ENCODE peak calls at places on chromosomes 4 and X, in five cellular contexts. One of them, this sample, is unnamed.

GRCh38 chr4:56310401-56310800 is 76.9 kb downstream of the AASDH start:
- DNase-seq in WERI-Rb-1: no peak
- DNase-seq in choroid plexus epithelial cell: no peak
- DNase-seq in thoracic aorta: no peak
- DNase-seq in astrocyte of the cerebellum: no peak
- DNase-seq in this sample: no peak

GRCh38 chrX:136584545-136584944 is 52.5 kb downstream of the VGLL1 start:
- DNase-seq in WERI-Rb-1: no peak
- DNase-seq in choroid plexus epithelial cell: no peak
- DNase-seq in thoracic aorta: no peak
- DNase-seq in astrocyte of the cerebellum: no peak
- DNase-seq in this sample: no peak

GRCh38 chr4:41281038-41281634 is 24.4 kb downstream of the UCHL1 start:
- DNase-seq in WERI-Rb-1: peak; percentile 57
- DNase-seq in choroid plexus epithelial cell: peak; percentile 90
- DNase-seq in thoracic aorta: peak; percentile 8
- DNase-seq in astrocyte of the cerebellum: peak; percentile 77
- DNase-seq in this sample: peak; percentile 80

GRCh38 chrX:46634577-46634976 is 61.0 kb downstream of the CHST7 start:
- DNase-seq in WERI-Rb-1: no peak
- DNase-seq in choroid plexus epithelial cell: no peak
- DNase-seq in thoracic aorta: no peak
- DNase-seq in astrocyte of the cerebellum: no peak
- DNase-seq in this sample: no peak

GRCh38 chrX:100928660-100929613 is at the start of gene XKRX:
- DNase-seq in WERI-Rb-1: peak; percentile 37
- DNase-seq in choroid plexus epithelial cell: no peak
- DNase-seq in thoracic aorta: no peak
- DNase-seq in astrocyte of the cerebellum: no peak
- DNase-seq in this sample: peak; percentile 28

GRCh38 chr4:10279261-10279660 is 162.7 kb upstream of the WDR1 start:
- DNase-seq in WERI-Rb-1: no peak
- DNase-seq in choroid plexus epithelial cell: no peak
- DNase-seq in thoracic aorta: no peak
- DNase-seq in astrocyte of the cerebellum: no peak
- DNase-seq in this sample: no peak

GRCh38 chr4:148445071-148445902 is 3.1 kb upstream of the NR3C2 start:
- DNase-seq in WERI-Rb-1: peak; percentile 67
- DNase-seq in choroid plexus epithelial cell: no peak
- DNase-seq in thoracic aorta: no peak
- DNase-seq in astrocyte of the cerebellum: no peak
- DNase-seq in this sample: peak; percentile 52

GRCh38 chr4:37008199-37008598 is 236.3 kb upstream of the NWD2 start:
- DNase-seq in WERI-Rb-1: no peak
- DNase-seq in choroid plexus epithelial cell: peak; percentile 17
- DNase-seq in thoracic aorta: no peak
- DNase-seq in astrocyte of the cerebellum: peak; percentile 22
- DNase-seq in this sample: no peak

GRCh38 chrX:10556405-10556804 is 64.0 kb downstream of the MID1 start:
- DNase-seq in WERI-Rb-1: no peak
- DNase-seq in choroid plexus epithelial cell: no peak
- DNase-seq in thoracic aorta: no peak
- DNase-seq in astrocyte of the cerebellum: no peak
- DNase-seq in this sample: no peak

GRCh38 chr4:92501456-92501855 is 197.7 kb downstream of the GRID2 start:
- DNase-seq in WERI-Rb-1: peak; percentile 80
- DNase-seq in choroid plexus epithelial cell: no peak
- DNase-seq in thoracic aorta: no peak
- DNase-seq in astrocyte of the cerebellum: no peak
- DNase-seq in this sample: no peak

GRCh38 chr4:189355590-189355989 is 585.1 kb upstream of the FRG1 start:
- DNase-seq in WERI-Rb-1: no peak
- DNase-seq in choroid plexus epithelial cell: no peak
- DNase-seq in thoracic aorta: no peak
- DNase-seq in astrocyte of the cerebellum: no peak
- DNase-seq in this sample: no peak

GRCh38 chr4:1730532-1731135 is 9.3 kb downstream of the TACC3 start:
- DNase-seq in WERI-Rb-1: no peak
- DNase-seq in choroid plexus epithelial cell: no peak
- DNase-seq in thoracic aorta: no peak
- DNase-seq in astrocyte of the cerebellum: no peak
- DNase-seq in this sample: no peak

GRCh38 chrX:145817666-145818521 is at the start of gene SLITRK2:
- DNase-seq in WERI-Rb-1: no peak
- DNase-seq in choroid plexus epithelial cell: no peak
- DNase-seq in thoracic aorta: no peak
- DNase-seq in astrocyte of the cerebellum: no peak
- DNase-seq in this sample: no peak

GRCh38 chr4:39103291-39103690 is 41.3 kb downstream of the KLHL5 start:
- DNase-seq in WERI-Rb-1: no peak
- DNase-seq in choroid plexus epithelial cell: peak; percentile 22
- DNase-seq in thoracic aorta: no peak
- DNase-seq in astrocyte of the cerebellum: no peak
- DNase-seq in this sample: no peak

GRCh38 chrX:119272882-119273806 is 37.1 kb downstream of the PGRMC1 start:
- DNase-seq in WERI-Rb-1: no peak
- DNase-seq in choroid plexus epithelial cell: peak; percentile 58
- DNase-seq in thoracic aorta: no peak
- DNase-seq in astrocyte of the cerebellum: peak; percentile 3
- DNase-seq in this sample: no peak

GRCh38 chrX:100447563-100448397 is 37.7 kb upstream of the PCDH19 start:
- DNase-seq in WERI-Rb-1: peak; percentile 39
- DNase-seq in choroid plexus epithelial cell: peak; percentile 33
- DNase-seq in thoracic aorta: no peak
- DNase-seq in astrocyte of the cerebellum: peak; percentile 8
- DNase-seq in this sample: peak; percentile 44

GRCh38 chr4:42954925-42955669 is 62.6 kb downstream of the GRXCR1 start:
- DNase-seq in WERI-Rb-1: no peak
- DNase-seq in choroid plexus epithelial cell: no peak
- DNase-seq in thoracic aorta: no peak
- DNase-seq in astrocyte of the cerebellum: no peak
- DNase-seq in this sample: no peak

GRCh38 chr4:176052744-176053143 is 12.9 kb upstream of the WDR17 start:
- DNase-seq in WERI-Rb-1: no peak
- DNase-seq in choroid plexus epithelial cell: no peak
- DNase-seq in thoracic aorta: no peak
- DNase-seq in astrocyte of the cerebellum: no peak
- DNase-seq in this sample: peak; percentile 56

GRCh38 chrX:115459883-115460564 is 101.0 kb upstream of the PLS3 start:
- DNase-seq in WERI-Rb-1: no peak
- DNase-seq in choroid plexus epithelial cell: peak; percentile 47
- DNase-seq in thoracic aorta: no peak
- DNase-seq in astrocyte of the cerebellum: no peak
- DNase-seq in this sample: no peak

GRCh38 chr4:147994076-147994475 is 262.2 kb downstream of the ARHGAP10 start:
- DNase-seq in WERI-Rb-1: peak; percentile 76
- DNase-seq in choroid plexus epithelial cell: peak; percentile 60
- DNase-seq in thoracic aorta: no peak
- DNase-seq in astrocyte of the cerebellum: no peak
- DNase-seq in this sample: no peak

GRCh38 chrX:149145845-149146285 is 359.2 kb downstream of the IDS start:
- DNase-seq in WERI-Rb-1: no peak
- DNase-seq in choroid plexus epithelial cell: no peak
- DNase-seq in thoracic aorta: no peak
- DNase-seq in astrocyte of the cerebellum: no peak
- DNase-seq in this sample: no peak

GRCh38 chrX:40247848-40248622 is 150.3 kb upstream of the BCOR start:
- DNase-seq in WERI-Rb-1: peak; percentile 48
- DNase-seq in choroid plexus epithelial cell: no peak
- DNase-seq in thoracic aorta: no peak
- DNase-seq in astrocyte of the cerebellum: no peak
- DNase-seq in this sample: no peak

GRCh38 chr4:127881565-127881869 is 824 bp downstream of the PLK4 start:
- DNase-seq in WERI-Rb-1: no peak
- DNase-seq in choroid plexus epithelial cell: no peak
- DNase-seq in thoracic aorta: no peak
- DNase-seq in astrocyte of the cerebellum: no peak
- DNase-seq in this sample: no peak

GRCh38 chrX:64395568-64395929 is 297 bp upstream of the MTMR8 start:
- DNase-seq in WERI-Rb-1: no peak
- DNase-seq in choroid plexus epithelial cell: no peak
- DNase-seq in thoracic aorta: no peak
- DNase-seq in astrocyte of the cerebellum: no peak
- DNase-seq in this sample: no peak

GRCh38 chrX:64394059-64394873 is 986 bp downstream of the MTMR8 start:
- DNase-seq in WERI-Rb-1: no peak
- DNase-seq in choroid plexus epithelial cell: no peak
- DNase-seq in thoracic aorta: no peak
- DNase-seq in astrocyte of the cerebellum: no peak
- DNase-seq in this sample: no peak

GRCh38 chrX:64398088-64398487 is 2.8 kb upstream of the MTMR8 start:
- DNase-seq in WERI-Rb-1: no peak
- DNase-seq in choroid plexus epithelial cell: no peak
- DNase-seq in thoracic aorta: no peak
- DNase-seq in astrocyte of the cerebellum: no peak
- DNase-seq in this sample: no peak

GRCh38 chrX:64389489-64389888 is 5.8 kb downstream of the MTMR8 start:
- DNase-seq in WERI-Rb-1: no peak
- DNase-seq in choroid plexus epithelial cell: no peak
- DNase-seq in thoracic aorta: no peak
- DNase-seq in astrocyte of the cerebellum: no peak
- DNase-seq in this sample: no peak

DNA sequence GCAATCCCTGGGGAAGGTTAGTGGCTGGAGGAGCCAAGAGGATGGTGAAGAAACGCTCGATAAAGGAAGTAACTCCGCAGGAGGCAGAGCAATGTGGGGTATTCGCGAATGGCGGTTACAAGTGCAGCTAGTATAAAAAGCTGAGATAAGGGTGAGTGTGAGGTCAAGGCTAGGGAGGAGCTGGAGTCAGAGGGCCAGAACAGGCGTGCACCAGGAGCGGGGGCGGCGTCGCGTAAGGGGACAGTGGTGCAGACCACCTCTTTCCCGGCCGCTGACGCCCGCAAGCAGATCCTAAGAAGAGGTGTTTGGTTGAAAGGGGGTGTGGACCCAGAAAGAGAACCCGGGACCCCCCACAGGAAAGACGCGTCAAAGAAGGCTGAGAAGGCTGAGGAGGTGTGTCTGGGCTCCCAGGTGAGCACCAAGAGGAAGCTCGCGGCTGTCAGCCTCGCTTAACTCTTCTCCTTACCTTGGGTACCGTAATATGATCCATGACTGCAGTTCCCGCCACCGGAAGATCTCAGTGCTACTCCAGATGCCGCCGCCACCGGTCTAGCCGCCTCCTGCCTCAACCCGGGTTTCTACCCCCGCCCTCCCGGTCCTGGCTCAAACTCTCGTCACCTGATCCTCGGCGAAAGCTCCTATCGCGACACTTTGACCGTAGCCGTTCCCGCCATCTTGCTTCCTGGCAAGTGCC is at the start of gene MTMR8:
- DNase-seq in WERI-Rb-1: peak; percentile 84
- DNase-seq in choroid plexus epithelial cell: peak; percentile 8
- DNase-seq in thoracic aorta: peak; percentile 18
- DNase-seq in astrocyte of the cerebellum: peak; percentile 1
- DNase-seq in this sample: peak; percentile 71
- TF ChIP-seq CTCF in WERI-Rb-1: no peak
- TF ChIP-seq CTCF in choroid plexus epithelial cell: no peak
- TF ChIP-seq CTCF in thoracic aorta: no peak
- TF ChIP-seq CTCF in astrocyte of the cerebellum: no peak
- TF ChIP-seq CTCF in this sample: no peak

DNA sequence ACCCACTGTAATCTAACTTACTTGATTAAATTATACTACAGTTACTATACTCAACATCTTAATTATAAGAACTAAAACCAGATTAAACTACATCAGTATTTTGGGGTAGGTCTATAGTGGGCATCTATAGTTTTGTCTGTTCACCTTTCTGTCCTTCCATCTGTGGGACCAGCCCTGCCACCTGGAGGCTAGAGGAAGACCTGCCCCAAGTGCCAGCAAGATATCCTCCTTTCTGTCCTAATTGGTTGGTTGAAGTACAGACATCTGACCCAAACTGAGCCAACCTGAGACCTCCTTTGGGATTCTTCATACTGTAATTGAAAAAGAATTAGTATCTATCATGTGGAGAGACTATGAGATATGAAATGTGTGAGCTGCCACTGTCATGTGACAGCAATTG is 172.2 kb upstream of the TLL1 start:
- DNase-seq in WERI-Rb-1: peak; percentile 25
- DNase-seq in choroid plexus epithelial cell: peak; percentile 25
- DNase-seq in thoracic aorta: no peak
- DNase-seq in astrocyte of the cerebellum: no peak
- DNase-seq in this sample: no peak
- TF ChIP-seq CTCF in WERI-Rb-1: peak; percentile 62
- TF ChIP-seq CTCF in choroid plexus epithelial cell: peak; percentile 47
- TF ChIP-seq CTCF in thoracic aorta: no peak
- TF ChIP-seq CTCF in astrocyte of the cerebellum: peak; percentile 26
- TF ChIP-seq CTCF in this sample: peak; percentile 27

GRCh38 chr4:153153339-153153851 is 50.8 kb upstream of the TRIM2 start:
- DNase-seq in WERI-Rb-1: peak; percentile 88
- DNase-seq in choroid plexus epithelial cell: peak; percentile 25
- DNase-seq in thoracic aorta: no peak
- DNase-seq in astrocyte of the cerebellum: no peak
- DNase-seq in this sample: peak; percentile 59
- TF ChIP-seq CTCF in WERI-Rb-1: no peak
- TF ChIP-seq CTCF in choroid plexus epithelial cell: no peak
- TF ChIP-seq CTCF in thoracic aorta: peak; percentile 14
- TF ChIP-seq CTCF in astrocyte of the cerebellum: no peak
- TF ChIP-seq CTCF in this sample: no peak

DNA sequence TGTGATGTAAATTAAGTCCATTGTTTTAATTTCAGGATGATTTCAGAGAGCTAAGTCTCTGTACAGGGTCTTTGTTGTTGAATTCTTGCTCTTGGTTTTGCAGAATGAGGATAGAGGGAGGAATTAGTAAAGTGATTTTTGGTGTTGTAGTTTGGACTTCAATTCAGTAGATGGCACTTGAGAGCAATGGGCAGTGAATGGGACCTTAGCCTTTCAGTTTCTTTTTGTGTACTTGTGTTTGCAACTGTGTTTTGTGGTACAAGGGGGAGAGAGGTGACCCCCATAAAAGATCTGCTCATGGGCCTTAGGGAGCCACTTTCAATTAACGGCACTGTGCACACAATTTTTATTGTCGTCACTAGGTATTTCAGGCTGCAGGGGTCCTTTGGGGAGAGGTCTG is 340.0 kb downstream of the DCAF12L2 start:
- DNase-seq in WERI-Rb-1: no peak
- DNase-seq in choroid plexus epithelial cell: no peak
- DNase-seq in thoracic aorta: no peak
- DNase-seq in astrocyte of the cerebellum: no peak
- DNase-seq in this sample: no peak
- TF ChIP-seq CTCF in WERI-Rb-1: peak; percentile 20
- TF ChIP-seq CTCF in choroid plexus epithelial cell: no peak
- TF ChIP-seq CTCF in thoracic aorta: no peak
- TF ChIP-seq CTCF in astrocyte of the cerebellum: no peak
- TF ChIP-seq CTCF in this sample: peak; percentile 37